ENCODE peak calls at places on chromosome 13, in ten cellular contexts. Q is glutamatergic neuron; S is dorsolateral prefrontal cortex; L is lower leg skin; M is Calu3; P is CD4-positive, alpha-beta T cell; D is choroid plexus epithelial cell; H is pancreas; E is heart left ventricle; O is upper lobe of left lung. A is an unnamed sample.

GRCh38 chr13:36920612-36921185 is 661 bp upstream of the SMAD9 start:
- DNase-seq in P (no peak), Q (no peak), E (no peak), D (no peak), O (no peak), L (no peak), S (no peak), M (no peak), H (no peak), A (no peak)

GRCh38 chr13:63088226-63088625 is 1672.6 kb upstream of the PCDH20 start:
- DNase-seq in E (no peak), L (no peak), S (no peak), D (peak), Q (no peak), P (no peak), O (no peak), H (no peak), M (no peak), A (no peak)

GRCh38 chr13:39370554-39370953 is 232.4 kb downstream of the LHFPL6 start:
- DNase-seq in P (no peak), H (no peak), S (no peak), L (no peak), Q (no peak), D (no peak), E (no peak), O (no peak), M (no peak), A (no peak)

GRCh38 chr13:68275758-68276157 is 1045.6 kb upstream of the PCDH9 start:
- DNase-seq in S (no peak), M (no peak), Q (no peak), L (no peak), P (no peak), E (no peak), O (no peak), D (no peak), H (no peak), A (no peak)

GRCh38 chr13:112754281-112755025 is 64.6 kb downstream of the ATP11A start:
- DNase-seq in L (no peak), H (no peak), S (no peak), P (no peak), O (no peak), E (no peak), M (no peak), Q (no peak), D (no peak), A (no peak)

GRCh38 chr13:23159587-23160240 is 21.1 kb upstream of the SGCG start:
- DNase-seq in M (no peak), Q (peak), H (no peak), O (no peak), P (no peak), L (no peak), D (no peak), E (no peak), S (no peak), A (peak)

GRCh38 chr13:28505543-28506135 is 10.7 kb upstream of the FLT1 start:
- DNase-seq in D (no peak), P (no peak), S (no peak), E (no peak), O (no peak), Q (no peak), M (no peak), H (no peak), L (no peak), A (no peak)

GRCh38 chr13:42728507-42729180 is 52.7 kb upstream of the FAM216B start:
- DNase-seq in S (no peak), P (no peak), E (no peak), L (no peak), M (no peak), Q (no peak), H (no peak), D (peak), O (no peak), A (no peak)

GRCh38 chr13:113267642-113268405 is 29.2 kb upstream of the LAMP1 start:
- DNase-seq in P (no peak), S (no peak), M (no peak), E (no peak), L (no peak), D (no peak), O (no peak), Q (no peak), H (no peak), A (no peak)

GRCh38 chr13:24626449-24626848 is 53.8 kb upstream of the ATP12A start:
- DNase-seq in Q (no peak), M (no peak), E (no peak), H (no peak), L (no peak), O (no peak), D (no peak), P (no peak), S (no peak), A (no peak)

GRCh38 chr13:36131215-36131930 is at the start of gene DCLK1:
- DNase-seq in Q (peak), O (peak), H (no peak), E (peak), L (peak), P (no peak), M (no peak), S (peak), D (peak), A (peak)

GRCh38 chr13:74889321-74889720 is 592.6 kb downstream of the TBC1D4 start:
- DNase-seq in E (no peak), O (no peak), L (no peak), P (no peak), M (no peak), S (no peak), Q (no peak), H (no peak), D (peak), A (no peak)

GRCh38 chr13:74886496-74886895 is 595.5 kb downstream of the TBC1D4 start:
- DNase-seq in Q (no peak), E (no peak), S (no peak), D (peak), H (no peak), M (no peak), O (no peak), L (no peak), P (no peak), A (no peak)

DNA sequence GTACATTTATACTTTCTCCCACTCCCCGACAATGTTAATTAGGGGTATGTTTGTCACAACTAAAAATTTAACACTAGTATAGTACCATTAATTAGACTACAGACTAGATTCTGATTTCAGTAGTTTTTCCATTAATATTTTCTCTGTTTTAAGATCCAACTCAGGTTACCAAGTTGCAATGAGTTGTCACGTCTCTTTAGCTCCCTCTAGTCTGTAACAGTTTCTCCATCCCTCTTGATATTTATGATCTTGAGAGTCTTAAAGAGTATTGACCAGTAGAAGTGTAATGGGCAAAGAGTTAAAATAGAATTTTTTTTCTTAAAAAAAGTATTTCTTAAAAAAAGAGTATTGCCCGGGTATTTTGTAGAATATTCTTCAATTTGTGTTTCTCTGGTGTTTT is 598.1 kb downstream of the TBC1D4 start:
- DNase-seq in H (no peak), L (no peak), O (no peak), P (no peak), E (no peak), M (no peak), Q (no peak), D (peak), S (no peak), A (no peak)
- TF ChIP-seq CTCF in H (no peak), L (no peak), O (no peak), P (no peak), E (peak), M (no peak), Q (no peak), D (peak), S (no peak), A (no peak)

GRCh38 chr13:97282705-97283104 is 60.6 kb downstream of the MBNL2 start:
- DNase-seq in M (no peak), H (no peak), P (no peak), O (no peak), D (no peak), E (no peak), Q (no peak), L (no peak), S (no peak), A (no peak)

GRCh38 chr13:97279913-97280312 is 57.8 kb downstream of the MBNL2 start:
- DNase-seq in M (no peak), P (no peak), H (no peak), L (no peak), S (no peak), E (no peak), D (peak), O (no peak), Q (no peak), A (no peak)

GRCh38 chr13:97279079-97279411 is 56.9 kb downstream of the MBNL2 start:
- DNase-seq in Q (no peak), O (no peak), D (no peak), E (no peak), S (no peak), L (no peak), M (no peak), H (no peak), P (no peak), A (no peak)

GRCh38 chr13:97280478-97280877 is 58.3 kb downstream of the MBNL2 start:
- DNase-seq in Q (no peak), H (no peak), L (no peak), E (no peak), P (no peak), D (no peak), M (no peak), O (no peak), S (no peak), A (no peak)

GRCh38 chr13:97281028-97281427 is 58.9 kb downstream of the MBNL2 start:
- DNase-seq in E (no peak), M (no peak), H (no peak), P (no peak), O (no peak), L (no peak), D (no peak), S (no peak), Q (no peak), A (no peak)
- TF ChIP-seq CTCF in E (no peak), M (no peak), H (no peak), P (no peak), O (no peak), L (no peak), D (no peak), S (no peak), Q (no peak), A (no peak)

GRCh38 chr13:32036131-32036695 is 4.6 kb downstream of the FRY start:
- DNase-seq in M (no peak), E (no peak), P (no peak), H (no peak), Q (no peak), L (no peak), S (no peak), O (peak), D (no peak), A (no peak)
- TF ChIP-seq CTCF in M (no peak), E (no peak), P (no peak), H (no peak), Q (no peak), L (no peak), S (no peak), O (no peak), D (no peak), A (no peak)

DNA sequence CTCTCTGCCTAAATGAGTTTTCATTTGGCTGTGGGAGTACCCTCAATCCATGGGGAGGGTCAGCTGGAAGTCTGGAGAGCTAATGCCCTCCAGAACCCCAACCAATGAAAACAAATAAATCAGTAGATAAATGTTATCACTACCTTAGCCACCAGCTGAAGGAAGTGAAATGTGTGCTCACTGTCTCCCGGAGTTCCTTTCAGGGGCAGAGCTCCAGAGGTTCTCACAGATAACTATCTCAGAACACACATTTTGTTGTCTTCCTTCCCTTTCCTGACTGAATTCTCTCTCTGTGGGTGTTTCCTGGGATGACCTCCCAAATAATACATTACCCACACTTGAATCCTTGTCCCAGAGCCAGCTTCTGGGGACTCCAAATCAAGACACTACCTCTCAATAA is 779.6 kb downstream of the DIAPH3 start:
- DNase-seq in P (no peak), E (no peak), O (no peak), L (no peak), D (no peak), S (no peak), M (no peak), H (no peak), Q (no peak), A (no peak)
- TF ChIP-seq CTCF in P (no peak), E (no peak), O (no peak), L (no peak), D (no peak), S (no peak), M (no peak), H (no peak), Q (no peak), A (no peak)

DNA sequence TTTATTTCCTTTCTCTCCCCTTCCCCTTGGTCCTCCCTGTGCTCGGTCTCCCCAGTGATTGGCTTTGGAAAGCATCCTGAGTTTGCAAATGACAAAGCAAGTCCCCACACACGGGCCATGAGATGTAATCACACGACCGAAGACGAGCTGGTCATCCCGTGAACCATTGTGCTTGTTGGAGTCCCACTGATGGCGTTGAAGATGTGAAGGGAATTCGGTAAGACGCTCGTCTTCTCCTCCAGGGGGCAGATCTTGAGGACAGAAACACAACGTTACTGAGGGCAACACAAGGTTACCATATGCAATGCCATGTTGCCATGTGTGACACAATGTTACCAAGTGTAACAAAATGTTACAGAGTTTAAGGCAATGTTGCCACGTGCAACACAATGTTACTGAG is 42.0 kb upstream of the SLC15A1 start:
- DNase-seq in L (no peak), S (no peak), P (no peak), M (no peak), O (no peak), D (no peak), Q (no peak), E (peak), H (no peak), A (no peak)
- TF ChIP-seq CTCF in L (no peak), S (no peak), P (no peak), M (no peak), O (no peak), D (no peak), Q (no peak), E (no peak), H (no peak), A (no peak)

DNA sequence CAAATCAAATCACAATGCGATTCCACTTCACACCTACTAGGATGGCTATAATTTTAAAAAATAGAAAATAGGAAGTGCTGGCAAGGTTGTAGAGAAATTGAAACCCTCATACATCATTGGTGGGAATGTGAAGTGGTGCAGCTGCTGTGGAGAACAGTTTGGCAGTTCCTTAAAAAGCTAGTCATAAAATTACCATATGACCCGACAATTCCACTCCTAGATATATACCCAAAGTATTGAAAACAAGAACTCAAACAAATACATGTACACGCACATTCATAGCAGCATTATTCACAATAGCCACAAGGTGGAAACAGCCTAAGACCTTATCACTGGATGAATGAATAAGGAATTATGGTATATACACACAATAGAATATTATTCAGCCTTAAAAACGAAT is 12.0 kb downstream of the HMGB1 start:
- DNase-seq in O (no peak), P (no peak), Q (no peak), D (peak), H (no peak), M (no peak), L (no peak), S (no peak), E (no peak), A (no peak)
- TF ChIP-seq CTCF in O (no peak), P (no peak), Q (no peak), D (peak), H (no peak), M (no peak), L (no peak), S (no peak), E (no peak), A (peak)

GRCh38 chr13:110811751-110812110 is 98.2 kb downstream of the ING1 start:
- DNase-seq in H (no peak), E (no peak), L (no peak), D (no peak), S (no peak), O (no peak), M (no peak), P (no peak), Q (no peak), A (no peak)

GRCh38 chr13:110813646-110814624 is 100.4 kb downstream of the ING1 start:
- DNase-seq in Q (no peak), M (no peak), P (no peak), O (no peak), L (no peak), H (no peak), D (no peak), S (no peak), E (no peak), A (no peak)

GRCh38 chr13:110811008-110811720 is 97.7 kb downstream of the ING1 start:
- DNase-seq in E (no peak), O (no peak), D (no peak), L (no peak), M (no peak), H (no peak), Q (no peak), S (no peak), P (no peak), A (no peak)

GRCh38 chr13:110812869-110813645 is 99.6 kb downstream of the ING1 start:
- DNase-seq in P (no peak), O (no peak), L (no peak), S (no peak), E (no peak), Q (no peak), M (no peak), H (no peak), D (no peak), A (no peak)

DNA sequence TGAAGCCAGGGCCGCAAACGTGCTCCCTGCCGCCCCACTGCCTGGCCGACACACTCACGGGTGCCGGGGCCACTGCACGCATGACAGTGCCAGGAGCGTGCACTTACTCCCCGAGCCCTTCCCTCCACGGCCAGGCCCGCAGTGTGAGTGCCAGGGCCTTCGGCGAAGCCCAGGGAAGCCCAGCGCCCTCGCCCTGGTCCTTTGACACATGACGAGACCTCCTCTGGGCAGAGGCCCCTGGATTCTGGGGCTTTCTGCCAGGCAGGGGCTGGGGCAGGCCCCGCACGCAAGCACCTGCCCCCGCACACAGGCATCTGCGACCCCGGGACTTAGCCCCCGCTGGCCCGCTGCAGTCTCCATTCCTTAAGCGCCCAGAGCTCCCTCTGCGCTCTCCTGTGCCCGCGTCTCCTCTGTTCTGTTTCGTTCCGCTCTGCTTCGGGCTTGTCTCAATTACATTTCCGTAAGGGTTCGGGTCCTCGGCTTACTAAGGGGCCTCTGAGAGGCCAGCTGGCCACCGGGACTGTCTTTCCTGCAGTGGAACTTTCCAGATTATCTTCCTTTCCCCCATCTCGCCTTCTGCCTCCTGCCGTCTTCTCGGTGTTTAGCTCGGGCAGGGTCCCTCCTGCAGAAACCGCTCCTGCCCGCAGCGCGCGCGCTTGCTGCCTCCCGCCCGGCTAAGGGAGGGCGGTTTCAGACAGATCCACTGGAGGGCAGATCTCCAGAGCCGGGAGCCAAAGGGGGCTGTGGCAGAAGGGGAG is 98.8 kb downstream of the ING1 start:
- DNase-seq in E (no peak), O (no peak), D (peak), M (no peak), Q (no peak), P (no peak), S (no peak), L (no peak), H (no peak), A (no peak)
- TF ChIP-seq CTCF in E (peak), O (no peak), D (peak), M (no peak), Q (no peak), P (no peak), S (no peak), L (no peak), H (no peak), A (no peak)

A was measured in neural crest cell.